ENCODE peak calls at places on chromosomes 13 and 19, in four cellular contexts. N is GM12891, T is GM12878, C is K562. K is an unnamed sample.

GRCh38 chr13:81020010-81020409 is 679.1 kb upstream of the SPRY2 start:
- DNase-seq in T (no peak), C (no peak), N (no peak), K (no peak)

GRCh38 chr13:44471686-44472085 is 98.1 kb downstream of the SERP2 start:
- DNase-seq in N (no peak), C (no peak), T (no peak), K (no peak)

GRCh38 chr13:23730251-23730650 is 158.9 kb downstream of the MIPEP start:
- DNase-seq in C (no peak), N (no peak), T (no peak), K (no peak)

GRCh38 chr13:21986602-21987001 is 315.7 kb downstream of the FGF9 start:
- DNase-seq in N (no peak), C (no peak), T (no peak), K (no peak)

GRCh38 chr13:74158606-74159352 is 24.6 kb upstream of the KLF12 start:
- DNase-seq in T (no peak), N (no peak), C (no peak), K (no peak)

GRCh38 chr13:113118328-113119021 is 4.1 kb upstream of the F10 start:
- DNase-seq in T (no peak), N (no peak), C (no peak), K (no peak)

GRCh38 chr13:110552767-110553166 is 8.8 kb downstream of the RAB20 start:
- DNase-seq in N (no peak), C (no peak), T (no peak), K (no peak)

GRCh38 chr13:114151031-114151430 is 18.6 kb upstream of the RASA3 start:
- DNase-seq in N (no peak), C (no peak), T (no peak), K (peak)

GRCh38 chr13:93262729-93263128 is 36.1 kb downstream of the GPC6 start:
- DNase-seq in N (no peak), C (no peak), T (no peak), K (no peak)

GRCh38 chr19:57671124-57671895 is 2.6 kb downstream of the ZSCAN4 start:
- DNase-seq in T (no peak), C (no peak), N (no peak), K (no peak)

GRCh38 chr19:15074371-15074770 is 7.6 kb upstream of the OR1I1 start:
- DNase-seq in C (no peak), N (no peak), T (no peak), K (no peak)

GRCh38 chr13:94246495-94246894 is 233.0 kb downstream of the DCT start:
- DNase-seq in N (no peak), C (no peak), T (no peak), K (no peak)

GRCh38 chr13:109938255-109938936 is 152.0 kb upstream of the IRS2 start:
- DNase-seq in C (no peak), N (no peak), T (no peak), K (no peak)

GRCh38 chr13:84867246-84867645 is 932.0 kb downstream of the SLITRK6 start:
- DNase-seq in T (no peak), N (no peak), C (no peak), K (no peak)

GRCh38 chr19:15200575-15201364 is at the start of gene NOTCH3:
- DNase-seq in N (no peak), T (no peak), C (peak), K (no peak)

GRCh38 chr19:33661336-33661735 is 39.6 kb downstream of the CHST8 start:
- DNase-seq in T (no peak), C (no peak), N (no peak), K (no peak)

GRCh38 chr13:23848639-23849282 is 40.4 kb downstream of the MIPEP start:
- DNase-seq in T (no peak), C (no peak), N (no peak), K (no peak)

DNA sequence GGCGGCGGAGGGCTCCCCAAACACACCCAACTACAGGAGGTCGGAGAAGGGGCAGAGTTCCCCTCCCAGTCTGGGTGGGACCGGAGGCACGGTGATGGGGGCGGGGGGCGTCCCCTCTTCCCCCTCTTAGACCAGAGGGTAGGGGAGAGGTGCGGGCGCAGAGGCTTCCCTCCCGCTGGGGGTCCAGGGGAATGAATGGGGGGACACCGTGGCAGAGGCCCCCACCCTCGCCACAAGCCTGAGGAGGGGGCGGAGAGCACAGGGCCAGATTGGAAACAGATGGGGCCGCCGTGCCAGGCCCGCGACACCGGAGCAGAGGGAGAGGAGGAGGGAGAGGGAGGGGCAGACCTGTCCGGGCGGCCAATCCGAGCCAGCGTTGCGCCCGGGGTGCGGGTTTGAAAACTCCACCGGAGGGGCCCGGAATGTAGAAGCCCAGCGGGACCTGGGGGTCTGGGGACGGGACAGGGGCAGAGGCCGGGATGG is 47.0 kb downstream of the PTPRS start:
- DNase-seq in C (peak), T (no peak), N (no peak), K (no peak)
- TF ChIP-seq SPI1 in C (no peak), T (no peak), N (no peak), K (no peak)

DNA sequence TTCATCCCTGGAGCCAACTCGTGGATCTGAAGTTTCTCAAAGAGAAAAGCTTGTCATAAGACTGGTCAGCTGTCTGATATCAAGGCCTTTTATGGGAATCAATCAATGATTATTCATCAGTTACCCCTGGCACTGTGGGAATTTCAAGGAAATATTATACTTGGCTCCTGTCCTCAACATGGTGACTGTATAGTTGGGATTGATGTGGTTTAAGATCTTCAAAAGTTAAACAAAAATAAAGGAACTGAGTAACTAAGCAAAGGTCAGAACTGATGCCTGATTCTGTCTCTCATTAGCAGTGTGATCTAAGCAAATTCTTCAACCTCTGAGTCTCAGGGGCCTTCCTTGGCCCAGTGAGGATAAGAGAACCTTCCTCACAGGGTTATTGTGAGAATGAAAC is 22.2 kb upstream of the SERPINE3 start:
- DNase-seq in T (no peak), N (no peak), C (no peak), K (no peak)
- TF ChIP-seq SPI1 in T (peak), N (peak), C (no peak), K (no peak)

GRCh38 chr19:43525836-43526771 is 897 bp downstream of the ETHE1 start:
- DNase-seq in T (no peak), N (no peak), C (peak), K (no peak)
- TF ChIP-seq SPI1 in T (no peak), N (no peak), C (no peak), K (no peak)

DNA sequence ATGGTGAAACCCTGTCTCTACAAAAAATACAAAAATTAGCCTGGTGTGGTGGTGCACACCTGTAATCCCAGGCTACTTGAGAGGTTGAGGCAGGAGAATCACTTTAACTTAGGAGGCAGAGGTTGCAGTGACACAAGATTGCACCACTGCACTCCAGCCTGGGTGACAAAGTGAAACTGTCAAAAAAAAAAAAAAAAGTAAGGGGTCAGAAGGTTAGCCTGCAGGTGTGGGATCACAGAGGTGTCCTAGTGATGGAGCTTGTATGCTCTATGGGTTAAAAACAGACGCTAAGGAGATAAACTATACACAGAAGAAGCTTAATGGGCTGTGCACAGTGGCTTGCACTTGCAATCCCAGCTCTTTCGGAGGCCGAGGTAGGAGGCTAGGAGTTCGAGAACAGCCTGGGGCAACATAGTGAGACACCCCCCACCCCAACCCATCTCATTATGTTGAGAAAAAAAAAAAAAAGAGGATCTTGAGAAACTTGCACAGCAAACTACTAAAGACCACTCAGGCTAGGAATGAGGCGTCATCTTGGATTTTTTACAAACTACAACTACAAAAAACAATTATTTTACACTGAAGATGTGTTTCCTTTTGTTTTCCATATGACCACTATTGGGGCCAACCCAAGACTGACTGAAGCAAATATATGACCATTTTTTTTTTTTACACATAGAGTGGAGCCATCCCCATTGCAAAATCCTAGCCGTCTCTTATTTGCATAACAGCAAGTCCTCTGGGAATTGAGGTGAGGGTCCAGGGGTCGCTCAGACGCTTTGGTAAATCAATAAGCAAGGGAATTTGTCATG is 7.9 kb downstream of the FOSB start:
- DNase-seq in T (no peak), C (no peak), N (no peak), K (no peak)
- TF ChIP-seq SPI1 in T (no peak), C (no peak), N (no peak), K (no peak)